ENCODE peak calls at places on chromosomes 7 and 10, in five cellular contexts. M is astrocyte, T is hepatocyte, G is neural progenitor cell, L is K562. F is an unnamed sample. For H4K20me1, the result is how much of the 10 kb centered on the place peaks cover.

GRCh38 chr7:94654764-94655561 is 970 bp downstream of the SGCE start:
- DNase-seq in M (peak), T (peak), G (peak), L (no peak), F (no peak)

GRCh38 chr10:110918633-110919348 is at the start of gene BBIP1:
- DNase-seq in M (peak), T (peak), G (no peak), L (no peak), F (no peak)

GRCh38 chr7:31855530-31855929 is 168.5 kb downstream of the PPP1R17 start:
- DNase-seq in M (no peak), T (no peak), G (no peak), L (no peak), F (no peak)

GRCh38 chr7:121500659-121501058 is 104.6 kb upstream of the FAM3C start:
- DNase-seq in M (no peak), T (no peak), G (no peak), L (no peak), F (peak)

GRCh38 chr10:77496941-77497420 is 140.6 kb downstream of the KCNMA1 start:
- DNase-seq in M (peak), T (no peak), G (peak), L (no peak), F (no peak)

GRCh38 chr10:22606164-22606614 is 108.2 kb downstream of the PIP4K2A start:
- DNase-seq in M (peak), T (no peak), G (no peak), L (peak), F (no peak)

GRCh38 chr7:128427289-128427891 is 17.6 kb upstream of the IMPDH1 start:
- DNase-seq in M (peak), T (peak), G (peak), L (peak), F (peak)

GRCh38 chr7:38902443-38902842 is 6.5 kb downstream of the VPS41 start:
- DNase-seq in M (no peak), T (no peak), G (no peak), L (no peak), F (no peak)

GRCh38 chr7:28804990-28805389 is 153.1 kb downstream of the TRIL start:
- DNase-seq in M (peak), T (no peak), G (no peak), L (no peak), F (no peak)

GRCh38 chr7:122166260-122166659 is 22.2 kb upstream of the AASS start:
- DNase-seq in M (no peak), T (no peak), G (no peak), L (no peak), F (no peak)

GRCh38 chr10:127117125-127117524 is 79.3 kb downstream of the INSYN2A start:
- DNase-seq in M (peak), T (peak), G (peak), L (peak), F (peak)

GRCh38 chr10:3935141-3935540 is 150.1 kb upstream of the KLF6 start:
- DNase-seq in M (peak), T (peak), G (no peak), L (no peak), F (no peak)

GRCh38 chr7:36683695-36684357 is 40.5 kb downstream of the AOAH start:
- DNase-seq in M (peak), T (peak), G (no peak), L (no peak), F (no peak)

GRCh38 chr10:77120012-77120411 is 517.6 kb downstream of the KCNMA1 start:
- DNase-seq in M (no peak), T (no peak), G (no peak), L (no peak), F (no peak)

GRCh38 chr7:105429746-105430612 is 41.3 kb upstream of the SRPK2 start:
- DNase-seq in M (peak), T (peak), G (peak), L (peak), F (peak)

GRCh38 chr10:71598673-71599072 is 120.9 kb downstream of the C10orf105 start:
- DNase-seq in M (no peak), T (peak), G (no peak), L (no peak), F (no peak)

GRCh38 chr10:46553238-46554049 is 3.0 kb downstream of the GPRIN2 start:
- DNase-seq in M (no peak), T (no peak), G (no peak), L (no peak), F (peak)

GRCh38 chr10:123143825-123144168 is 4.1 kb upstream of the HMX2 start:
- DNase-seq in M (no peak), T (no peak), G (no peak), L (no peak), F (no peak)

DNA sequence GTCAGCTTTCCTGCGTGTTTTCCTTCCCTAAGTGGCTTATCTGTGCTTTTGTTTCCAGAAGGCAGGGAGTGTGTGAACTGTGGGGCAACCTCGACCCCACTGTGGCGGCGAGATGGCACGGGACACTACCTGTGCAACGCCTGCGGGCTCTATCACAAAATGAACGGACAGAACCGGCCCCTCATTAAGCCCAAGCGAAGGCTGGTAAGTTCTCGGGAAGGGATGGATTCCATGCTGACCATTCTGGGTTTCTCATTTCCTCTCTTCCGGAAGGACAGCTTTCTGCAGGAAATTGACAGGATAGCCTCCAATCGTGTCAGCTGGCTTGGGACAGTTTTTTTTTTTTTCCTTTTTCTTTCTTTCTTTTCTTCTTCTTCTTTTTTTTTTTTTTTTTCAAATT is 9.4 kb downstream of the GATA3 start:
- DNase-seq in M (no peak), T (no peak), G (no peak), L (no peak), F (no peak)
- H4K20me1 ChIP-seq in M (under half), T (under half), G (under half), L (under half), F (under half)

GRCh38 chr10:86347856-86348255 is 18.7 kb downstream of the GRID1 start:
- DNase-seq in M (no peak), T (no peak), G (no peak), L (no peak), F (no peak)

GRCh38 chr10:86349474-86349873 is 17.1 kb downstream of the GRID1 start:
- DNase-seq in M (no peak), T (no peak), G (peak), L (peak), F (no peak)

GRCh38 chr10:86350897-86351296 is 15.7 kb downstream of the GRID1 start:
- DNase-seq in M (no peak), T (no peak), G (peak), L (no peak), F (no peak)

GRCh38 chr10:86348321-86349210 is 18.0 kb downstream of the GRID1 start:
- DNase-seq in M (no peak), T (no peak), G (peak), L (peak), F (no peak)

GRCh38 chr10:86349940-86350630 is 16.5 kb downstream of the GRID1 start:
- DNase-seq in M (no peak), T (no peak), G (no peak), L (no peak), F (no peak)
- H3K27ac ChIP-seq in M (no peak), T (no peak), G (no peak), L (no peak), F (no peak)

DNA sequence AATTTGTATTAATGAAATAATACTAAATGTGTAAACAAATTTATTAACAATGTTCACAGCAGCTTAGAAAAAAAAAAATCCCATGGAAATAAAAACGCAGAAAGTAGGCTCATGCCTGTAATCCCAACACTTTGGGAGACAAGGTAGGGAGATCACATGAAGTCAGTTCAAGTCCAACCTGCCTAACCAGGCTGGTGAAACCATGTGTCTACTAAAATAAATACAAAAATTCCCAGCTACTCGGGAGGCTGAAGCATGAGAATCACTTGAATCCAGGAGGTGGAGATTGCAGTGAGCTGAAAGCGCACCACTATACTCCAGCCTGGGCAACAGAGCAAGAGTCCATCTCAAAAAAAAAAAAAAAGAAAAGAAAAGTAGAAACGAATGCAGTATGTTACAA is 36.2 kb downstream of the LARP4B start:
- DNase-seq in M (no peak), T (no peak), G (no peak), L (no peak), F (no peak)
- H4K20me1 ChIP-seq in M (half or more), T (under half), G (half or more), L (under half), F (half or more)

GRCh38 chr7:1225462-1226154 is 7.1 kb upstream of the UNCX start:
- DNase-seq in M (no peak), T (peak), G (peak), L (peak), F (no peak)
- H3K27ac ChIP-seq in M (no peak), T (no peak), G (no peak), L (no peak), F (no peak)

GRCh38 chr10:32048282-32048681 is 7.9 kb downstream of the KIF5B start:
- DNase-seq in M (no peak), T (no peak), G (no peak), L (no peak), F (no peak)
- H4K20me1 ChIP-seq in M (half or more), T (half or more), G (half or more), L (under half), F (under half)

GRCh38 chr10:88138319-88138848 is 275.0 kb downstream of the PTEN start:
- DNase-seq in M (no peak), T (peak), G (no peak), L (no peak), F (no peak)
- H3K27ac ChIP-seq in M (no peak), T (peak), G (no peak), L (no peak), F (no peak)

GRCh38 chr7:69994218-69994617 is 395.9 kb downstream of the AUTS2 start:
- DNase-seq in M (peak), T (no peak), G (no peak), L (no peak), F (no peak)

GRCh38 chr7:69992938-69993337 is 394.7 kb downstream of the AUTS2 start:
- DNase-seq in M (no peak), T (no peak), G (no peak), L (no peak), F (no peak)

GRCh38 chr7:69994907-69995542 is 396.8 kb downstream of the AUTS2 start:
- DNase-seq in M (no peak), T (no peak), G (no peak), L (no peak), F (no peak)

DNA sequence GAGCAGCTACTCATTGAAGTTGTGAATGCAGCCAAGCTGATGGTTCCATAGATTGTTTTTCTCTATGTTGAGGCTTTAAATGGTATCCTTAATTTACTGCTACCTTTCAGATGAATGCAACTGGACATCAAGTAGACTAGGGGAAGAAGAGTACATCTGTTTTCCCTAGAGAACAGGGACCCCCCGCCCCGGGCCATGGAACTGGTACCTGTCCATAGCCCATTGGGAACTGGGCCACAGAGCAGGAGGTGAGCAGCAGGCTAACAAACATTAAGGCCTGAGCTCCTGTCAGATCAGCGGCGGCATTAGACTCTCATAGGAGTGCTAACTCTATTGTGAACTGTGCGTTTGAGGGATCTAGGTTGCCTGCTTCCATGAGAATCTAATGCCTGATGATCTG is 391.3 kb downstream of the AUTS2 start:
- DNase-seq in M (no peak), T (no peak), G (no peak), L (no peak), F (no peak)
- H4K20me1 ChIP-seq in M (under half), T (under half), G (under half), L (under half), F (under half)

DNA sequence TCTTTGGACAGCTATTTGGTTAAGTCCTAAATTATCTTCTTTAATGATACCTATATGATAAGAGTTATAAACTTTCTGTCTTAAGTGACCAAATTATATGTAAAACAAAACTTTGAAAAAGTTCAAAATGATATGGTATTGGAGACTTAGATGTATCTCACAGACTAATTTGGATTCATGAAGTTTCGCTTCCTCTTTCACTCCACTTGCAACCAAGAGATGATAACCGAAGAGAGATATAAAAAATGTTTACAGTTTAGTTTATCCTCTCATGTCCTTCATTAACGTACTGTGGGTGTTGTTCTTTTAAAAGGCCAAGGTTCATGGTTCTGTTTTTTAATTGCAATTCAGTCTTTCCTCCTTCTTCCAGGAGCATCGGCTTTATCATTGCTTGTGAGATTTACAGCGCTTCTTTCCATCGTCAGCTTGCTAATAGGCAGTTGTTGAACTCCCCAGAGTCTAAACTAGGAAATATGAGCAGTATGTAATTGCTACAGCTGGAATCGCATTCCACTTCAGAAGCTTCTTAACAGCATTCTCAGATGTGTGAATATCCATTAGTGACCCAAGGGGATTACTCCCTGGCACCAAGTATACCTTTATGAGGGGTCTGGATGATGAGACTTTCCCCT is 75.9 kb upstream of the HGF start:
- DNase-seq in M (no peak), T (peak), G (no peak), L (no peak), F (no peak)
- H3K27ac ChIP-seq in M (no peak), T (peak), G (no peak), L (no peak), F (no peak)

GRCh38 chr7:138470586-138471157 is 10.6 kb downstream of the TRIM24 start:
- DNase-seq in M (no peak), T (no peak), G (no peak), L (no peak), F (no peak)
- H4K20me1 ChIP-seq in M (half or more), T (half or more), G (half or more), L (under half), F (under half)

DNA sequence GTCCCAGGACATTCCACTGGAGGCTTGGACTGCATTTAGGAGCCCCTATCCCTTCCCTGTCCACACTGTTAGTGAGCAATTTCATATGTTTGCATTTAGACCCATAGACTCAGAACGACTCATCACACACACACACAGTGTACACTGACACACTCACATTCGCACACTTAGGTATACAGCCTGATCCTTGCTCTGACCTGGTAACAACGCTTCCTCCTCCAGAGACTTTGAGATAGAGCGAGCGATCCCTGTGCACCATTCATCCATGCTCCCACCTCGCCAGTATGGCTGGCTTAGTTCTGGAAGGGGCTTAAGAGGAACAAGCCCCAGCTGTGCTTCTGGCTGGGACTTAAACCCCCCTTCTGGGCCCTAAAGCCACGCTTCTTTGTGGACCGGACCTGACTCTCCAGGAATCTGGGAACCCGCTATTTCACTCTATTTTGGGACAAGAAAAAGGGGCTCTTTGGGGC is 905 bp upstream of the HOXA13 start:
- DNase-seq in M (no peak), T (no peak), G (peak), L (no peak), F (no peak)
- H3K27ac ChIP-seq in M (no peak), T (peak), G (no peak), L (no peak), F (no peak)

F was measured in PC-9.